ENCODE peak calls at places on chromosomes 11 and 22, in ten cellular contexts. T is left ventricle myocardium superior; R is Peyer's patch; M is mucosa of gallbladder; U is left colon; I is AG08396; Z is T-helper 1 cell; N is glutamatergic neuron; B is cerebellar cortex; Y is activated naive CD4-positive, alpha-beta T cell treated with anti-CD3 and anti-CD28 coated beads, Interleukin-2, amount 50 U/mL, for 72 hours. E is an unnamed sample.

GRCh38 chr11:110431212-110432073 is 1.7 kb downstream of the FDX1 start:
- DNase-seq in T (no peak), B (peak), U (no peak), I (peak), N (no peak), R (no peak), M (no peak), Y (no peak), Z (no peak), E (peak)

GRCh38 chr11:3866206-3866605 is 10.7 kb downstream of the STIM1 start:
- DNase-seq in T (peak), B (no peak), R (no peak), Z (no peak), N (no peak), M (no peak), Y (no peak), U (no peak), I (no peak), E (peak)

GRCh38 chr11:36569095-36569494 is 1.3 kb downstream of the RAG1 start:
- DNase-seq in R (no peak), Y (no peak), M (no peak), U (no peak), Z (no peak), I (no peak), N (no peak), B (no peak), T (no peak), E (no peak)

GRCh38 chr11:31645747-31646146 is 136.2 kb downstream of the ELP4 start:
- DNase-seq in M (no peak), T (no peak), B (no peak), Y (no peak), N (no peak), Z (no peak), U (no peak), I (peak), R (no peak), E (no peak)

GRCh38 chr11:331332-332060 is 10.8 kb upstream of the IFITM3 start:
- DNase-seq in I (no peak), T (no peak), U (no peak), Z (no peak), R (no peak), Y (no peak), M (no peak), B (no peak), N (no peak), E (no peak)

GRCh38 chr11:118705111-118705741 is 25.8 kb upstream of the TREH start:
- DNase-seq in M (no peak), I (no peak), R (no peak), Z (peak), U (no peak), T (no peak), Y (no peak), B (peak), N (no peak), E (peak)

GRCh38 chr11:116078101-116078561 is 573.9 kb upstream of the CADM1 start:
- DNase-seq in T (no peak), Y (no peak), R (no peak), U (no peak), B (no peak), M (no peak), I (no peak), Z (no peak), N (peak), E (peak)

GRCh38 chr11:125022551-125022950 is 40.6 kb upstream of the SLC37A2 start:
- DNase-seq in M (no peak), N (no peak), Y (no peak), T (no peak), B (no peak), R (no peak), U (no peak), Z (no peak), I (no peak), E (no peak)

GRCh38 chr11:82732734-82733443 is 775 bp downstream of the FAM181B start:
- DNase-seq in U (no peak), B (no peak), T (peak), I (no peak), Z (peak), N (peak), Y (no peak), R (peak), M (no peak), E (no peak)

GRCh38 chr11:73980001-73980960 is 2.4 kb downstream of the UCP2 start:
- DNase-seq in B (no peak), Y (peak), I (peak), T (peak), N (no peak), M (peak), Z (peak), R (peak), U (peak), E (peak)

GRCh38 chr11:46457659-46458058 is 66.1 kb upstream of the CHRM4 start:
- DNase-seq in I (no peak), R (no peak), Y (no peak), N (no peak), M (no peak), T (no peak), U (no peak), B (no peak), Z (no peak), E (no peak)

GRCh38 chr11:81005595-81005994 is 1564.8 kb upstream of the TENM4 start:
- DNase-seq in I (peak), R (no peak), U (no peak), Y (no peak), N (no peak), Z (no peak), T (no peak), B (no peak), M (no peak), E (no peak)

GRCh38 chr11:36053314-36053713 is 109.5 kb downstream of the LDLRAD3 start:
- DNase-seq in I (no peak), U (no peak), B (peak), T (no peak), Z (no peak), R (no peak), Y (no peak), N (no peak), M (no peak), E (no peak)

GRCh38 chr22:29716814-29717213 is 3.0 kb upstream of the CABP7 start:
- DNase-seq in B (peak), M (peak), I (peak), Z (no peak), R (no peak), U (peak), Y (no peak), N (no peak), T (peak), E (peak)

GRCh38 chr22:49838771-49839717 is 11.4 kb upstream of the BRD1 start:
- DNase-seq in M (no peak), N (no peak), T (no peak), Z (peak), Y (peak), B (no peak), U (no peak), R (peak), I (no peak), E (peak)

GRCh38 chr11:63837027-63837688 is 1.8 kb upstream of the MARK2 start:
- DNase-seq in I (peak), Y (peak), U (peak), T (peak), Z (peak), N (peak), R (peak), B (peak), M (peak), E (peak)

GRCh38 chr11:108203075-108203474 is 19.4 kb downstream of the NPAT start:
- DNase-seq in Z (no peak), N (no peak), R (no peak), U (no peak), B (no peak), Y (no peak), T (no peak), M (no peak), I (no peak), E (peak)

GRCh38 chr22:25494774-25495173 is 69.7 kb upstream of the GRK3 start:
- DNase-seq in R (no peak), T (no peak), N (no peak), I (no peak), Z (no peak), Y (no peak), U (no peak), B (no peak), M (no peak), E (peak)

GRCh38 chr11:103648054-103648453 is 388.4 kb upstream of the DDI1 start:
- DNase-seq in R (no peak), N (no peak), U (no peak), M (no peak), B (no peak), T (no peak), Y (no peak), I (no peak), Z (no peak), E (no peak)

GRCh38 chr11:12179019-12179418 is 68.6 kb downstream of the MICAL2 start:
- DNase-seq in U (peak), I (no peak), T (no peak), B (peak), R (peak), Z (no peak), Y (no peak), N (no peak), M (no peak), E (no peak)

E was measured in GM12865.